ENCODE peak calls at places on chromosomes 2 and 18, in four cellular contexts. X is GM06990, V is body of pancreas, J is mucosa of descending colon. E is an unnamed sample.

GRCh38 chr2:39176997-39177396 is 56.1 kb upstream of the SOS1 start:
- DNase-seq in X (no peak), V (no peak), J (no peak), E (peak; percentile 42)

GRCh38 chr2:158781562-158781961 is 13.6 kb upstream of the DAPL1 start:
- DNase-seq in X (no peak), V (no peak), J (no peak), E (peak; percentile 47)

GRCh38 chr18:23036611-23037259 is 98.5 kb upstream of the CABLES1 start:
- DNase-seq in X (no peak), V (no peak), J (no peak), E (no peak)

GRCh38 chr2:74333175-74333574 is 10.0 kb downstream of the SLC4A5 start:
- DNase-seq in X (no peak), V (peak; percentile 23), J (peak; percentile 61), E (no peak)

GRCh38 chr2:2326053-2326452 is 5.0 kb downstream of the MYT1L start:
- DNase-seq in X (no peak), V (no peak), J (no peak), E (no peak)

GRCh38 chr2:221529177-221529942 is 42.7 kb downstream of the EPHA4 start:
- DNase-seq in X (no peak), V (no peak), J (peak; percentile 44), E (no peak)

GRCh38 chr2:109143214-109144187 is 14.5 kb downstream of the SH3RF3 start:
- DNase-seq in X (peak; percentile 54), V (no peak), J (no peak), E (no peak)

GRCh38 chr2:15963977-15964670 is 23.8 kb downstream of the MYCN start:
- DNase-seq in X (no peak), V (no peak), J (no peak), E (no peak)

GRCh38 chr2:27717070-27717453 is 53.4 kb downstream of the SLC4A1AP start:
- DNase-seq in X (no peak), V (no peak), J (no peak), E (no peak)

GRCh38 chr2:84940836-84941412 is 30.0 kb upstream of the KCMF1 start:
- DNase-seq in X (no peak), V (no peak), J (peak; percentile 42), E (no peak)

GRCh38 chr2:134936691-134937090 is 18.1 kb downstream of the CCNT2 start:
- DNase-seq in X (no peak), V (peak; percentile 56), J (no peak), E (no peak)

GRCh38 chr2:202432776-202433175 is 56.6 kb downstream of the BMPR2 start:
- DNase-seq in X (no peak), V (no peak), J (no peak), E (no peak)
- H3K4me3 ChIP-seq in X (no peak overlapping the region), V (no peak overlapping the region), J (no peak overlapping the region), E (no peak overlapping the region)

GRCh38 chr2:30149513-30149912 is 2.7 kb downstream of the YPEL5 start:
- DNase-seq in X (no peak), V (no peak), J (no peak), E (peak; percentile 61)

GRCh38 chr2:30146337-30147195 is at the start of gene YPEL5:
- DNase-seq in X (peak; percentile 97), V (peak; percentile 100), J (peak; percentile 99), E (peak; percentile 99)

GRCh38 chr2:30148850-30149249 is 2.0 kb downstream of the YPEL5 start:
- DNase-seq in X (no peak), V (no peak), J (no peak), E (no peak)

GRCh38 chr2:30147196-30147714 is 448 bp downstream of the YPEL5 start:
- DNase-seq in X (no peak), V (no peak), J (no peak), E (no peak)

GRCh38 chr2:30147715-30148611 is 1.2 kb downstream of the YPEL5 start:
- DNase-seq in X (peak; percentile 79), V (peak; percentile 84), J (peak; percentile 86), E (peak; percentile 66)
- TF ChIP-seq CTCF in X (no peak), V (peak; percentile 46), J (peak; percentile 10), E (peak; percentile 35)

GRCh38 chr2:9754532-9754887 is 88.8 kb upstream of the TAF1B start:
- DNase-seq in X (no peak), V (no peak), J (no peak), E (no peak)

GRCh38 chr2:9753665-9754531 is 89.4 kb upstream of the TAF1B start:
- DNase-seq in X (no peak), V (no peak), J (peak; percentile 64), E (no peak)

GRCh38 chr2:9751831-9752230 is 91.4 kb upstream of the TAF1B start:
- DNase-seq in X (no peak), V (no peak), J (no peak), E (no peak)

GRCh38 chr2:9753276-9753600 is 90.0 kb upstream of the TAF1B start:
- DNase-seq in X (peak; percentile 80), V (peak; percentile 39), J (peak; percentile 59), E (no peak)

GRCh38 chr2:9752441-9753275 is 90.6 kb upstream of the TAF1B start:
- DNase-seq in X (peak; percentile 79), V (no peak), J (peak; percentile 39), E (no peak)
- H3K36me3 ChIP-seq in X (no peaks in the 10 kb centered on the region), V (no peaks in the 10 kb centered on the region), J (no peaks in the 10 kb centered on the region), E (no peaks in the 10 kb centered on the region)

GRCh38 chr2:232578662-232579061 is 28.2 kb downstream of the EIF4E2 start:
- DNase-seq in X (no peak), V (no peak), J (no peak), E (no peak)
- H3K4me3 ChIP-seq in X (no peak overlapping the region), V (no peak overlapping the region), J (no peak overlapping the region), E (no peak overlapping the region)

DNA sequence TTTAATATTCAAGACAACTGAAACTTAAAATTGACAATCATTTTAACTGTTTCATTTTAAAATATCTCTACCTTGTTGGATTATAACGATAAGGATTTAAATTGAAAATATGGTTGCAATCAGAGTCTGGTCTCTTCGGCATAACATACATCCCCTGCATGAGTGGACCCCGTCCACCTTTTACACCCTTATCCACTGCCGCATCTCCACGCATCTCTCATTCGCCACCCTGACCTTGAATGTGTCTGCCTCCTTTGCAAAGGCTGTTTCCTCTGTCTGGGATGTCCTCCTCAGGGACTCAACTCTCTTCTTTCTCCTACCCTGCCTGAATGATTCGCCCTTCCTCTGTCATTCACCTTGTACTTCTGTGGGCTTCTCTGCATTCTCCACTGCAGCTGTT is 87.6 kb downstream of the SPATS2L start:
- DNase-seq in X (no peak), V (no peak), J (no peak), E (no peak)
- TF ChIP-seq CTCF in X (no peak), V (no peak), J (no peak), E (no peak)

GRCh38 chr2:53903011-53903410 is 43.2 kb upstream of the GPR75 start:
- DNase-seq in X (no peak), V (no peak), J (no peak), E (no peak)

GRCh38 chr2:53907582-53907981 is 47.8 kb upstream of the GPR75 start:
- DNase-seq in X (no peak), V (no peak), J (no peak), E (no peak)

GRCh38 chr2:53901192-53901591 is 41.4 kb upstream of the GPR75 start:
- DNase-seq in X (no peak), V (no peak), J (no peak), E (no peak)

GRCh38 chr2:53905396-53905795 is 45.6 kb upstream of the GPR75 start:
- DNase-seq in X (no peak), V (no peak), J (no peak), E (no peak)
- H3K36me3 ChIP-seq in X (peaks cover 8% of the 10 kb centered on the region), V (peaks cover 4% of the 10 kb centered on the region), J (no peaks in the 10 kb centered on the region), E (peaks cover 3% of the 10 kb centered on the region)

DNA sequence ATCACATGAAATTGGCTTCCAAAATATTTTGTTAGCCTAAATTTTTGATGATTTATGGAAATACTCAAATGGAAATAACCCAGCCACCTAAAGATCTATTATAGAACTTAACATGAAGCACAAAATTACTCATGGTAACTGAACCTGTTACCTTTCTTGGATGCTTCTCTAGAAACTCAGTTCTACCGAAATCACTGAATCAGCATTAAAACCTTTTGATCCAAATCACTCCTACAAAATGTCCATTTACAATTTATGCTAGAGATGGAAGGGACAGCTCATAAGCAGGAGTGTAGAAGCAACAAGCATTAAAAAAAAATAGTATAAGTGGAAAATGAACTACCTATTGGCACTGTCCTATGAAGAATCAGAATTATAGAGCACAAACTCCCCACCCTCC is 2.1 kb downstream of the PRPF40A start:
- DNase-seq in X (no peak), V (no peak), J (no peak), E (no peak)
- H3K4me3 ChIP-seq in X (no peak overlapping the region), V (no peak overlapping the region), J (no peak overlapping the region), E (no peak overlapping the region)

DNA sequence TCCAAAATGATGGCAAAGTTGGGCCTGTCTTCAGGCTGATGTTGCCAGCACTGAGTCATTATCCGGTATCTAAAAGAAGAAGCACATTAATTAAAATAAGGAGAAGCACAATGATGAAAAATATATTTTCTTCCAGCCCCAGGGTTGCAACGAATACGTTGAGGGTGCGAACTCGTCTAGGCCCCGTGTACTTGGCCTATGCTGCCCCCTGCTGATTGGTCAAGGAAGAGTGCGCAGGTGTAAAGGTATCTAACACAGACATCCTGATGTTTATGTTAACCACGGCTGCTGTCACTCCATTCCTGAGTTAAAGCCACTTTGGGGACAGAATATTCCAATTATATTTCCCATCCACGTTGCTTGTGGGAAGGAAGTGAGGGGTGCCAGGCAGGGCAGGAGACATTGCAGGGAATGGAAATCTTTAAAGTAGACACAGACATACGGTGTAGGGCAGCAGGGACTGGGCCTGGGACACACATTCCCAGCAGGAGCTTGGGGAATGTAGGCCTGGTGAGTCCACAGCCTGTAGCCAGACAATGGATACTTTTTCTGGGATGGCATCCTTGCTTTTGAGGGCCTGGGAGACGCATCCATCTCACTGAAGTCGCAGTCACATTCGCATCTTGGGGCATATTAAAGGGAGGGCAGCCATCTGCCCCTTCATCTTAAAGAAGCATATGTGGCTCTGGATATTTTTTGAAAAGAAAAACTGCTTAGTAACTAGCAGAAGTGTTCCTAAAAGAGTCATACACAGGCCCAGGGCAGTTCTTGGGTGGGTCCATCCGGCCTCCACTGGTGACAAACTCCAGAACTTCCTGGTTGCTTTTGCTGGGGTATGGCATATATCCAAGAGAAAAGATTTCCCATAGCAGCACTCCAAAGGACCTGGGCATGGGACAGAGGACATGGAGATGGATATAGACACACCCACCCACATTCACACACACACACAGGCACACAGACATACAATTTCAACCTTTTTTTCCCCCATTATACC is 81.9 kb downstream of the CLIP4 start:
- DNase-seq in X (peak; percentile 15), V (peak; percentile 80), J (peak; percentile 83), E (peak; percentile 89)
- TF ChIP-seq CTCF in X (peak; percentile 83), V (peak; percentile 77), J (peak; percentile 57), E (peak; percentile 92)

GRCh38 chr2:164675027-164675426 is 53.7 kb upstream of the GRB14 start:
- DNase-seq in X (no peak), V (no peak), J (no peak), E (no peak)
- H3K36me3 ChIP-seq in X (no peaks in the 10 kb centered on the region), V (no peaks in the 10 kb centered on the region), J (no peaks in the 10 kb centered on the region), E (peaks cover 2% of the 10 kb centered on the region)

E was measured in Caco-2.